ENCODE peak calls at places on chromosomes 3 and 15, in seven cellular contexts. One of them, this sample, is unnamed.

GRCh38 chr3:51967384-51968174 is at the start of gene PCBP4:
- DNase-seq in left ventricle myocardium inferior: peak
- DNase-seq in colonic mucosa: peak
- DNase-seq in GM10248: peak
- DNase-seq in HCT116: no peak
- DNase-seq in cardiac muscle cell: peak
- DNase-seq in transverse colon: peak
- DNase-seq in this sample: peak

GRCh38 chr3:189143321-189143720 is 28.4 kb upstream of the TPRG1 start:
- DNase-seq in left ventricle myocardium inferior: no peak
- DNase-seq in colonic mucosa: no peak
- DNase-seq in GM10248: no peak
- DNase-seq in HCT116: no peak
- DNase-seq in cardiac muscle cell: no peak
- DNase-seq in transverse colon: no peak
- DNase-seq in this sample: no peak

GRCh38 chr3:161781381-161781780 is 284.8 kb downstream of the OTOL1 start:
- DNase-seq in left ventricle myocardium inferior: no peak
- DNase-seq in colonic mucosa: no peak
- DNase-seq in GM10248: no peak
- DNase-seq in HCT116: no peak
- DNase-seq in cardiac muscle cell: no peak
- DNase-seq in transverse colon: no peak
- DNase-seq in this sample: no peak

GRCh38 chr3:94460914-94461313 is 398.1 kb downstream of the NSUN3 start:
- DNase-seq in left ventricle myocardium inferior: no peak
- DNase-seq in colonic mucosa: no peak
- DNase-seq in GM10248: no peak
- DNase-seq in HCT116: no peak
- DNase-seq in cardiac muscle cell: no peak
- DNase-seq in transverse colon: no peak
- DNase-seq in this sample: no peak

GRCh38 chr3:14266361-14266760 is 87.7 kb downstream of the LSM3 start:
- DNase-seq in left ventricle myocardium inferior: peak
- DNase-seq in colonic mucosa: peak
- DNase-seq in GM10248: no peak
- DNase-seq in HCT116: no peak
- DNase-seq in cardiac muscle cell: no peak
- DNase-seq in transverse colon: no peak
- DNase-seq in this sample: peak

GRCh38 chr15:52306270-52306669 is 10.7 kb upstream of the MYO5C start:
- DNase-seq in left ventricle myocardium inferior: no peak
- DNase-seq in colonic mucosa: no peak
- DNase-seq in GM10248: no peak
- DNase-seq in HCT116: no peak
- DNase-seq in cardiac muscle cell: no peak
- DNase-seq in transverse colon: no peak
- DNase-seq in this sample: no peak

GRCh38 chr3:150411971-150412370 is 3.9 kb downstream of the TSC22D2 start:
- DNase-seq in left ventricle myocardium inferior: no peak
- DNase-seq in colonic mucosa: no peak
- DNase-seq in GM10248: no peak
- DNase-seq in HCT116: no peak
- DNase-seq in cardiac muscle cell: no peak
- DNase-seq in transverse colon: no peak
- DNase-seq in this sample: no peak

GRCh38 chr15:98812711-98813441 is 164.5 kb downstream of the IGF1R start:
- DNase-seq in left ventricle myocardium inferior: no peak
- DNase-seq in colonic mucosa: no peak
- DNase-seq in GM10248: no peak
- DNase-seq in HCT116: no peak
- DNase-seq in cardiac muscle cell: no peak
- DNase-seq in transverse colon: no peak
- DNase-seq in this sample: no peak

GRCh38 chr15:77738441-77739437 is 106.0 kb upstream of the LINGO1 start:
- DNase-seq in left ventricle myocardium inferior: no peak
- DNase-seq in colonic mucosa: no peak
- DNase-seq in GM10248: no peak
- DNase-seq in HCT116: no peak
- DNase-seq in cardiac muscle cell: no peak
- DNase-seq in transverse colon: no peak
- DNase-seq in this sample: no peak

GRCh38 chr3:37291275-37291700 is 116.9 kb upstream of the LRRFIP2 start:
- DNase-seq in left ventricle myocardium inferior: no peak
- DNase-seq in colonic mucosa: no peak
- DNase-seq in GM10248: no peak
- DNase-seq in HCT116: no peak
- DNase-seq in cardiac muscle cell: no peak
- DNase-seq in transverse colon: no peak
- DNase-seq in this sample: no peak

GRCh38 chr15:78265752-78266224 is 1.4 kb downstream of the DNAJA4 start:
- DNase-seq in left ventricle myocardium inferior: no peak
- DNase-seq in colonic mucosa: no peak
- DNase-seq in GM10248: no peak
- DNase-seq in HCT116: no peak
- DNase-seq in cardiac muscle cell: peak
- DNase-seq in transverse colon: no peak
- DNase-seq in this sample: no peak

GRCh38 chr15:49731187-49731828 is 110.5 kb downstream of the DTWD1 start:
- DNase-seq in left ventricle myocardium inferior: no peak
- DNase-seq in colonic mucosa: peak
- DNase-seq in GM10248: no peak
- DNase-seq in HCT116: no peak
- DNase-seq in cardiac muscle cell: no peak
- DNase-seq in transverse colon: no peak
- DNase-seq in this sample: peak

GRCh38 chr15:80957556-80957955 is 32.1 kb downstream of the MESD start:
- DNase-seq in left ventricle myocardium inferior: no peak
- DNase-seq in colonic mucosa: no peak
- DNase-seq in GM10248: no peak
- DNase-seq in HCT116: no peak
- DNase-seq in cardiac muscle cell: no peak
- DNase-seq in transverse colon: no peak
- DNase-seq in this sample: no peak

GRCh38 chr3:60240558-60240957 is 1010.7 kb downstream of the FHIT start:
- DNase-seq in left ventricle myocardium inferior: no peak
- DNase-seq in colonic mucosa: peak
- DNase-seq in GM10248: no peak
- DNase-seq in HCT116: no peak
- DNase-seq in cardiac muscle cell: no peak
- DNase-seq in transverse colon: peak
- DNase-seq in this sample: no peak

GRCh38 chr3:179503640-179504039 is 52.4 kb upstream of the GNB4 start:
- DNase-seq in left ventricle myocardium inferior: no peak
- DNase-seq in colonic mucosa: no peak
- DNase-seq in GM10248: no peak
- DNase-seq in HCT116: no peak
- DNase-seq in cardiac muscle cell: no peak
- DNase-seq in transverse colon: no peak
- DNase-seq in this sample: no peak

GRCh38 chr3:102112706-102113230 is 263.5 kb downstream of the NFKBIZ start:
- DNase-seq in left ventricle myocardium inferior: no peak
- DNase-seq in colonic mucosa: no peak
- DNase-seq in GM10248: no peak
- DNase-seq in HCT116: no peak
- DNase-seq in cardiac muscle cell: no peak
- DNase-seq in transverse colon: no peak
- DNase-seq in this sample: no peak

GRCh38 chr3:62186967-62187366 is 186.4 kb downstream of the FEZF2 start:
- DNase-seq in left ventricle myocardium inferior: no peak
- DNase-seq in colonic mucosa: no peak
- DNase-seq in GM10248: no peak
- DNase-seq in HCT116: peak
- DNase-seq in cardiac muscle cell: peak
- DNase-seq in transverse colon: no peak
- DNase-seq in this sample: no peak

GRCh38 chr3:49661281-49661680 is 12.9 kb upstream of the APEH start:
- DNase-seq in left ventricle myocardium inferior: no peak
- DNase-seq in colonic mucosa: no peak
- DNase-seq in GM10248: no peak
- DNase-seq in HCT116: no peak
- DNase-seq in cardiac muscle cell: no peak
- DNase-seq in transverse colon: no peak
- DNase-seq in this sample: peak

GRCh38 chr3:195583831-195584542 is at the start of gene APOD:
- DNase-seq in left ventricle myocardium inferior: peak
- DNase-seq in colonic mucosa: peak
- DNase-seq in GM10248: no peak
- DNase-seq in HCT116: no peak
- DNase-seq in cardiac muscle cell: no peak
- DNase-seq in transverse colon: peak
- DNase-seq in this sample: no peak

GRCh38 chr15:48427960-48428547 is 96.8 kb downstream of the DUT start:
- DNase-seq in left ventricle myocardium inferior: no peak
- DNase-seq in colonic mucosa: no peak
- DNase-seq in GM10248: no peak
- DNase-seq in HCT116: no peak
- DNase-seq in cardiac muscle cell: no peak
- DNase-seq in transverse colon: no peak
- DNase-seq in this sample: no peak

GRCh38 chr3:12194669-12195161 is 36.0 kb upstream of the TIMP4 start:
- DNase-seq in left ventricle myocardium inferior: no peak
- DNase-seq in colonic mucosa: peak
- DNase-seq in GM10248: peak
- DNase-seq in HCT116: peak
- DNase-seq in cardiac muscle cell: no peak
- DNase-seq in transverse colon: peak
- DNase-seq in this sample: no peak

DNA sequence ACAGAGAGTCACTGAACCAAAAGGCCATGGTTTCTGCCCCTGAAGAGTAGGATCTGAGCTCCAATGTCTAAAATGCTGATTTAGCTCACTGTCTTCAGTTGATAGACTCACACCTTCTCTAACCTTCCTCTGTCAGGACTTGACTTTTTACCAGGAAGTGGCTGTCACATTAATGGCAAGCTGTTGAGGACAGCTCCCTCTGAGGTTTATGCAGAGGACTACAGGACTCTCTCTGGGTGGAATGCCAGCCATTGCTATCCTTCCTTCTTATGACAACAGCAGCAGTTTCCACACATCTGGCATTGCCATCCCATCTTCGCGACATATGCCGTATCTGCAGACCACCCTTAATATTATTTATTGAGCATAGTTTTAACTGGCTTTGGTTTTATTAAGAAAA is 103.8 kb upstream of the PRICKLE2 start:
- DNase-seq in left ventricle myocardium inferior: no peak
- DNase-seq in colonic mucosa: no peak
- DNase-seq in GM10248: no peak
- DNase-seq in HCT116: no peak
- DNase-seq in cardiac muscle cell: peak
- DNase-seq in transverse colon: no peak
- DNase-seq in this sample: no peak
- TF ChIP-seq CTCF in left ventricle myocardium inferior: no peak
- TF ChIP-seq CTCF in colonic mucosa: no peak
- TF ChIP-seq CTCF in GM10248: no peak
- TF ChIP-seq CTCF in HCT116: no peak
- TF ChIP-seq CTCF in cardiac muscle cell: no peak
- TF ChIP-seq CTCF in transverse colon: no peak
- TF ChIP-seq CTCF in this sample: no peak

GRCh38 chr3:165624761-165625160 is 212.5 kb downstream of the BCHE start:
- DNase-seq in left ventricle myocardium inferior: no peak
- DNase-seq in colonic mucosa: no peak
- DNase-seq in GM10248: no peak
- DNase-seq in HCT116: no peak
- DNase-seq in cardiac muscle cell: no peak
- DNase-seq in transverse colon: no peak
- DNase-seq in this sample: no peak
- TF ChIP-seq CTCF in left ventricle myocardium inferior: no peak
- TF ChIP-seq CTCF in colonic mucosa: peak
- TF ChIP-seq CTCF in GM10248: no peak
- TF ChIP-seq CTCF in HCT116: no peak
- TF ChIP-seq CTCF in cardiac muscle cell: peak
- TF ChIP-seq CTCF in transverse colon: no peak
- TF ChIP-seq CTCF in this sample: no peak

GRCh38 chr3:45655906-45656305 is 33.3 kb upstream of the SACM1L start:
- DNase-seq in left ventricle myocardium inferior: no peak
- DNase-seq in colonic mucosa: no peak
- DNase-seq in GM10248: no peak
- DNase-seq in HCT116: no peak
- DNase-seq in cardiac muscle cell: no peak
- DNase-seq in transverse colon: no peak
- DNase-seq in this sample: no peak

GRCh38 chr3:45656575-45657363 is 32.4 kb upstream of the SACM1L start:
- DNase-seq in left ventricle myocardium inferior: peak
- DNase-seq in colonic mucosa: peak
- DNase-seq in GM10248: peak
- DNase-seq in HCT116: peak
- DNase-seq in cardiac muscle cell: peak
- DNase-seq in transverse colon: peak
- DNase-seq in this sample: peak

GRCh38 chr3:45653205-45653604 is 36.0 kb upstream of the SACM1L start:
- DNase-seq in left ventricle myocardium inferior: no peak
- DNase-seq in colonic mucosa: no peak
- DNase-seq in GM10248: no peak
- DNase-seq in HCT116: no peak
- DNase-seq in cardiac muscle cell: no peak
- DNase-seq in transverse colon: no peak
- DNase-seq in this sample: no peak

GRCh38 chr3:45657853-45658252 is 31.3 kb upstream of the SACM1L start:
- DNase-seq in left ventricle myocardium inferior: no peak
- DNase-seq in colonic mucosa: no peak
- DNase-seq in GM10248: peak
- DNase-seq in HCT116: no peak
- DNase-seq in cardiac muscle cell: no peak
- DNase-seq in transverse colon: no peak
- DNase-seq in this sample: no peak

GRCh38 chr3:45654344-45654934 is 34.8 kb upstream of the SACM1L start:
- DNase-seq in left ventricle myocardium inferior: no peak
- DNase-seq in colonic mucosa: no peak
- DNase-seq in GM10248: no peak
- DNase-seq in HCT116: no peak
- DNase-seq in cardiac muscle cell: no peak
- DNase-seq in transverse colon: no peak
- DNase-seq in this sample: no peak
- TF ChIP-seq CTCF in left ventricle myocardium inferior: no peak
- TF ChIP-seq CTCF in colonic mucosa: no peak
- TF ChIP-seq CTCF in GM10248: no peak
- TF ChIP-seq CTCF in HCT116: no peak
- TF ChIP-seq CTCF in cardiac muscle cell: no peak
- TF ChIP-seq CTCF in transverse colon: no peak
- TF ChIP-seq CTCF in this sample: no peak

DNA sequence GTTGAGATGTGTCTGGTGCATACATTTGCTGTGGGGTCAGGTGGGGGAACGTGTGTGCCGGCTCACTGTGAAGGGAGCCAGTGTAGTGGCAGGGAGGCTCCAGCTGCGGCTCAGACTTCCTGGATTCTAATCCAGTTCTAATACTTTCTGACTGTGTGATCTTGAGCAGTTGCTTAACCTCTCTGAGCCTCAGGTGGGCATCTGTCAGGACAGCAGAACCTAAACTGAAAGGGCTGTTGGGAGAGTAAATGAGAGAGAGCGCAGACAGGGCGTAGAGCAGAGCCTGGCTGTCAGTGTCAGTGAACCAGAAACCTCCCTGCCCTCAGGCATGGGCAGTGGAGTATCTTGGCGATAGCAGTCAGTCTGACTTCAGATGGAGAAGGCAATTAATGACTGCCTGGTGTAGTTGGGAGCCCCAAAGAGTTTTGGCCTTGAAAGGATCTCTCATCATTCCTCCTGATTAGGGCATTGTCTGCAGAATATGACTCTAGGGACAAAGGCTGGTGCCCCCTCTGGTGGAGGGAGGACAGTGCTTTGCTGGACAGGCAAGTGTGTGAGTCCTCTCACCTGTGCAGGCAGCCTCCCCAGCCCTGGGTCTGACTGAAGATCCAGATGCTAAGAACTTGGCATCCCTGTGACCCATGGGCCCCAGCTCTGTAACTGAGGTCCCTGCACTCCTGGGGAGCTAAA is 9.6 kb downstream of the KBTBD13 start:
- DNase-seq in left ventricle myocardium inferior: no peak
- DNase-seq in colonic mucosa: peak
- DNase-seq in GM10248: peak
- DNase-seq in HCT116: peak
- DNase-seq in cardiac muscle cell: peak
- DNase-seq in transverse colon: peak
- DNase-seq in this sample: no peak
- TF ChIP-seq CTCF in left ventricle myocardium inferior: peak
- TF ChIP-seq CTCF in colonic mucosa: no peak
- TF ChIP-seq CTCF in GM10248: peak
- TF ChIP-seq CTCF in HCT116: peak
- TF ChIP-seq CTCF in cardiac muscle cell: peak
- TF ChIP-seq CTCF in transverse colon: peak
- TF ChIP-seq CTCF in this sample: no peak